ENCODE peak calls at places on chromosome 4, in eight cellular contexts. G, O, T, C, Z, F, E and P are unnamed samples. For H3K27me3, the result is how much of the 10 kb centered on the place peaks cover.

GRCh38 chr4:173609158-173609557 is 79.1 kb upstream of the HAND2 start:
- DNase-seq in C (no peak), G (no peak), Z (no peak), O (no peak), T (no peak), E (no peak), F (no peak), P (no peak)

GRCh38 chr4:172826866-172827265 is 341.7 kb upstream of the GALNT7 start:
- DNase-seq in T (no peak), F (no peak), O (no peak), C (no peak), E (no peak), Z (no peak), G (no peak), P (no peak)

GRCh38 chr4:92198711-92199110 is 105.1 kb upstream of the GRID2 start:
- DNase-seq in Z (no peak), T (no peak), C (no peak), O (peak), E (peak), F (no peak), G (no peak), P (no peak)

GRCh38 chr4:177485528-177485927 is 43.3 kb upstream of the AGA start:
- DNase-seq in E (peak), C (no peak), T (no peak), O (peak), F (peak), G (no peak), Z (no peak), P (no peak)

GRCh38 chr4:8296491-8296890 is 26.9 kb downstream of the HTRA3 start:
- DNase-seq in F (no peak), G (no peak), E (no peak), Z (no peak), O (no peak), T (no peak), C (peak), P (peak)

GRCh38 chr4:11455201-11455835 is 26.6 kb upstream of the HS3ST1 start:
- DNase-seq in G (no peak), Z (no peak), F (no peak), C (no peak), E (no peak), T (no peak), O (no peak), P (no peak)

GRCh38 chr4:36322921-36323354 is 41.5 kb downstream of the DTHD1 start:
- DNase-seq in O (no peak), Z (peak), G (peak), C (no peak), E (no peak), F (no peak), T (no peak), P (no peak)

GRCh38 chr4:54189140-54189539 is 40.0 kb upstream of the PDGFRA start:
- DNase-seq in Z (no peak), C (no peak), G (no peak), T (no peak), E (no peak), O (no peak), F (no peak), P (no peak)

GRCh38 chr4:24630937-24631336 is 46.6 kb upstream of the DHX15 start:
- DNase-seq in Z (no peak), G (no peak), T (no peak), C (no peak), F (peak), E (no peak), O (no peak), P (no peak)

GRCh38 chr4:41883988-41884737 is 51.1 kb upstream of the TMEM33 start:
- DNase-seq in E (no peak), C (no peak), T (no peak), G (no peak), Z (no peak), O (no peak), F (no peak), P (no peak)

GRCh38 chr4:41881931-41882621 is 53.2 kb upstream of the TMEM33 start:
- DNase-seq in O (no peak), C (no peak), T (no peak), E (no peak), F (no peak), G (no peak), Z (no peak), P (no peak)

GRCh38 chr4:41880022-41880837 is 55.0 kb upstream of the TMEM33 start:
- DNase-seq in G (no peak), F (no peak), Z (no peak), C (no peak), T (no peak), O (no peak), E (no peak), P (no peak)

GRCh38 chr4:41880840-41881831 is 54.1 kb upstream of the TMEM33 start:
- DNase-seq in Z (no peak), O (peak), G (no peak), F (no peak), E (no peak), C (no peak), T (no peak), P (no peak)

GRCh38 chr4:41882622-41883347 is 52.4 kb upstream of the TMEM33 start:
- DNase-seq in G (no peak), F (peak), C (no peak), T (no peak), Z (peak), E (no peak), O (peak), P (no peak)
- H3K27me3 ChIP-seq in G (under half), F (half or more), C (half or more), T (half or more), Z (under half), E (half or more), O (half or more), P (under half)

GRCh38 chr4:110644008-110644407 is 21.1 kb upstream of the PITX2 start:
- DNase-seq in E (no peak), O (no peak), Z (no peak), C (no peak), T (no peak), F (no peak), G (no peak), P (no peak)
- H3K27me3 ChIP-seq in E (half or more), O (under half), Z (under half), C (under half), T (half or more), F (half or more), G (under half), P (under half)

GRCh38 chr4:135532132-135532531 is 1330.5 kb upstream of the PABPC4L start:
- DNase-seq in T (no peak), O (no peak), C (no peak), G (no peak), Z (no peak), F (no peak), E (no peak), P (no peak)
- H3K27me3 ChIP-seq in T (under half), O (under half), C (under half), G (under half), Z (under half), F (under half), E (under half), P (under half)

GRCh38 chr4:789571-790465 is 36.1 kb downstream of the CPLX1 start:
- DNase-seq in Z (no peak), F (no peak), T (no peak), G (no peak), O (no peak), E (no peak), C (no peak), P (no peak)
- H3K27me3 ChIP-seq in Z (under half), F (half or more), T (half or more), G (under half), O (half or more), E (half or more), C (half or more), P (under half)

GRCh38 chr4:105715692-105716278 is 7.2 kb downstream of the GSTCD start:
- DNase-seq in C (no peak), F (no peak), T (no peak), Z (no peak), O (peak), G (no peak), E (no peak), P (no peak)
- H3K27me3 ChIP-seq in C (under half), F (under half), T (under half), Z (under half), O (under half), G (under half), E (under half), P (under half)

DNA sequence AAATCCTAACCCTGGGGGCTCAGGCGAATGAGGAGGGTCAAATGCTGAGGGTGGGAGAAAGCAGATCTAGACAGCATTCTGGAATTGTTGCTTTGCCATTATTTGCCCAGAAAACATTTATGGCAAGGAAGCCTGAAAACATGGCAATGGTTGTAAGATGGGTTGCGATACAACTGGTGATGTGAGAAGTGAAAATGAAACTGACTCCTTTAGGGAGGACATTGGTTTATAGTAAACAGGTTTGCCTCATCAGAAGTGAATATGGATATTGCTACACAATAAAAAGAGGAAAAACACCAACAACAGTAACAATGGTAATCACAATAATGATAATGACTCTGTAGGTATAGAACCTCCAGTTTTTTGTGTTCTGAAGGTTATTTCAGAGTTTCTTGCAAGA is 107.0 kb upstream of the TBC1D9 start:
- DNase-seq in T (no peak), E (no peak), O (no peak), F (no peak), Z (no peak), C (no peak), G (no peak), P (no peak)
- H3K27me3 ChIP-seq in T (under half), E (under half), O (under half), F (under half), Z (under half), C (under half), G (under half), P (under half)

GRCh38 chr4:80189956-80190671 is 7.2 kb upstream of the PRDM8 start:
- DNase-seq in G (no peak), Z (no peak), T (no peak), E (no peak), O (no peak), F (no peak), C (no peak), P (peak)
- H3K27me3 ChIP-seq in G (under half), Z (under half), T (under half), E (under half), O (under half), F (under half), C (half or more), P (under half)

GRCh38 chr4:13542577-13543042 is 1.7 kb downstream of the NKX3-2 start:
- DNase-seq in O (no peak), Z (no peak), E (no peak), F (no peak), G (no peak), T (no peak), C (no peak), P (no peak)
- H3K27me3 ChIP-seq in O (half or more), Z (half or more), E (half or more), F (half or more), G (under half), T (half or more), C (half or more), P (under half)